ENCODE peak calls at places on chromosomes 3 and 15, in four cellular contexts. One of them, this sample, is unnamed.

GRCh38 chr15:44712108-44713005 is 1.0 kb downstream of the B2M start:
- DNase-seq in tibial nerve: peak; percentile 88
- DNase-seq in spleen: peak; percentile 84
- DNase-seq in right lobe of liver: peak; percentile 54
- DNase-seq in this sample: peak; percentile 74

GRCh38 chr3:58532794-58533220 is 4.2 kb downstream of the ACOX2 start:
- DNase-seq in tibial nerve: peak; percentile 59
- DNase-seq in spleen: peak; percentile 94
- DNase-seq in right lobe of liver: peak; percentile 83
- DNase-seq in this sample: peak; percentile 78

GRCh38 chr3:187661267-187661666 is 8.9 kb downstream of the SST start:
- DNase-seq in tibial nerve: no peak
- DNase-seq in spleen: no peak
- DNase-seq in right lobe of liver: no peak
- DNase-seq in this sample: no peak

GRCh38 chr3:185822221-185822956 is 2.5 kb downstream of the IGF2BP2 start:
- DNase-seq in tibial nerve: no peak
- DNase-seq in right lobe of liver: no peak
- DNase-seq in spleen: no peak
- DNase-seq in this sample: no peak

GRCh38 chr15:39468828-39469227 is 112.1 kb upstream of the THBS1 start:
- DNase-seq in tibial nerve: no peak
- DNase-seq in right lobe of liver: no peak
- DNase-seq in spleen: no peak
- DNase-seq in this sample: no peak

GRCh38 chr3:55648591-55649318 is 161.6 kb upstream of the WNT5A start:
- DNase-seq in right lobe of liver: no peak
- DNase-seq in tibial nerve: no peak
- DNase-seq in spleen: no peak
- DNase-seq in this sample: no peak

GRCh38 chr3:178518660-178519396 is 17.4 kb upstream of the KCNMB2 start:
- DNase-seq in spleen: no peak
- DNase-seq in tibial nerve: no peak
- DNase-seq in right lobe of liver: no peak
- DNase-seq in this sample: no peak

GRCh38 chr15:81809543-81809942 is 236.3 kb downstream of the MEX3B start:
- DNase-seq in right lobe of liver: no peak
- DNase-seq in tibial nerve: no peak
- DNase-seq in spleen: no peak
- DNase-seq in this sample: no peak

GRCh38 chr3:55091381-55092225 is 163.7 kb upstream of the LRTM1 start:
- DNase-seq in right lobe of liver: no peak
- DNase-seq in tibial nerve: no peak
- DNase-seq in spleen: no peak
- DNase-seq in this sample: no peak

GRCh38 chr3:134754768-134755559 is 40.1 kb upstream of the EPHB1 start:
- DNase-seq in spleen: no peak
- DNase-seq in tibial nerve: peak; percentile 9
- DNase-seq in right lobe of liver: peak; percentile 40
- DNase-seq in this sample: peak; percentile 35

GRCh38 chr15:20294651-20295237 is 246.9 kb downstream of the GOLGA6L6 start:
- DNase-seq in spleen: peak; percentile 83
- DNase-seq in tibial nerve: no peak
- DNase-seq in right lobe of liver: no peak
- DNase-seq in this sample: no peak

GRCh38 chr3:181985386-181985785 is 273.7 kb downstream of the SOX2 start:
- DNase-seq in right lobe of liver: no peak
- DNase-seq in spleen: no peak
- DNase-seq in tibial nerve: no peak
- DNase-seq in this sample: no peak

GRCh38 chr3:14488286-14489036 is 51.7 kb downstream of the GRIP2 start:
- DNase-seq in right lobe of liver: no peak
- DNase-seq in spleen: no peak
- DNase-seq in tibial nerve: no peak
- DNase-seq in this sample: no peak

GRCh38 chr3:99765042-99765942 is 52.4 kb upstream of the CMSS1 start:
- DNase-seq in tibial nerve: no peak
- DNase-seq in spleen: no peak
- DNase-seq in right lobe of liver: no peak
- DNase-seq in this sample: no peak

GRCh38 chr15:58462547-58462946 is 30.8 kb downstream of the LIPC start:
- DNase-seq in spleen: no peak
- DNase-seq in right lobe of liver: no peak
- DNase-seq in tibial nerve: no peak
- DNase-seq in this sample: peak; percentile 67

GRCh38 chr3:12750223-12750622 is 8.8 kb downstream of the TMEM40 start:
- DNase-seq in spleen: no peak
- DNase-seq in tibial nerve: no peak
- DNase-seq in right lobe of liver: peak; percentile 48
- DNase-seq in this sample: peak; percentile 72

GRCh38 chr15:68809517-68809916 is 11.2 kb downstream of the ANP32A start:
- DNase-seq in tibial nerve: no peak
- DNase-seq in spleen: no peak
- DNase-seq in right lobe of liver: no peak
- DNase-seq in this sample: no peak

GRCh38 chr3:133468251-133468721 is 68.4 kb downstream of the BFSP2 start:
- DNase-seq in right lobe of liver: no peak
- DNase-seq in tibial nerve: no peak
- DNase-seq in spleen: no peak
- DNase-seq in this sample: no peak

GRCh38 chr15:31752363-31752762 is 278.0 kb upstream of the CHRNA7 start:
- DNase-seq in right lobe of liver: no peak
- DNase-seq in tibial nerve: no peak
- DNase-seq in spleen: no peak
- DNase-seq in this sample: no peak

GRCh38 chr3:149343951-149344350 is 10.5 kb upstream of the TM4SF18 start:
- DNase-seq in right lobe of liver: no peak
- DNase-seq in spleen: no peak
- DNase-seq in tibial nerve: no peak
- DNase-seq in this sample: no peak

GRCh38 chr15:27573800-27574485 is 525.2 kb downstream of the OCA2 start:
- DNase-seq in right lobe of liver: no peak
- DNase-seq in spleen: no peak
- DNase-seq in tibial nerve: no peak
- DNase-seq in this sample: no peak

GRCh38 chr3:11556851-11557644 is 86.7 kb downstream of the VGLL4 start:
- DNase-seq in spleen: no peak
- DNase-seq in right lobe of liver: no peak
- DNase-seq in tibial nerve: peak; percentile 57
- DNase-seq in this sample: no peak

GRCh38 chr3:98730338-98730737 is 32.8 kb upstream of the ST3GAL6 start:
- DNase-seq in tibial nerve: no peak
- DNase-seq in spleen: no peak
- DNase-seq in right lobe of liver: no peak
- DNase-seq in this sample: no peak

GRCh38 chr15:66105286-66105984 is 148.1 kb downstream of the MEGF11 start:
- DNase-seq in right lobe of liver: no peak
- DNase-seq in spleen: no peak
- DNase-seq in tibial nerve: no peak
- DNase-seq in this sample: no peak

GRCh38 chr3:106457278-106458210 is 588.7 kb upstream of the CBLB start:
- DNase-seq in tibial nerve: peak; percentile 48
- DNase-seq in spleen: no peak
- DNase-seq in right lobe of liver: no peak
- DNase-seq in this sample: no peak

DNA sequence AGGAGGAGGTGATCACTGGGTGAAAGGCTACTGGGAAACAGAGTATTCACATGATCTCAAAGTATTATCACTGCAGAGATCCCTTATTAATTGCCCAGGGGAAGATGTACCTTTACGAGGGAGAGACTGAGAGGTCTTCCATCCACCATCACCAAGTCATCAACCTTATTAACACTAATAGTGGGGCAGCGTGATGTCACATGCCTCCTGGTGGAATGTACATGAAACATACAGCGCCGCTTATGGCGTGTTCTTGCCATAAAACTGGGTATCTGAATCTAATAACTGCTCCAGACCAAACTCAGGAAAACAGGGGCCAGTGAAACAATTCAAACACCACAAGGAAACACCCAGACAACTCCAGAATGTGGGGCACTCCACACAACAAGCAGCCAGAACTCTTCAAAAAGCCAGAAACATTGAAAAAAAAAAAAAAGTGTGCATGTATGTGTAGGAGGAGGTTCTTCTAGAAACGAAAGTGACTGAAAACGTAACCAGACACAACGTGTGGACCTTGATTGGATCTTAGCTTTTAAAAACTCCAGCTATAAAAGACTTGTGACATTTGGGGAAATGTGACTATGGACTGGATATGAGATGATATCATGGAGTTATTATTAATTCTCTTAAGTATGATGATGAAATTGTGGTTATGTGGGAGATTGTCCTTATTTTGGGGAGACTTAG is 4.6 kb downstream of the STIMATE start:
- DNase-seq in tibial nerve: no peak
- DNase-seq in right lobe of liver: no peak
- DNase-seq in spleen: no peak
- DNase-seq in this sample: no peak
- H3K4me1 ChIP-seq in tibial nerve: peaks cover 58% of the 10 kb centered on the region
- H3K4me1 ChIP-seq in right lobe of liver: no peaks in the 10 kb centered on the region
- H3K4me1 ChIP-seq in spleen: peaks cover 74% of the 10 kb centered on the region
- H3K4me1 ChIP-seq in this sample: peaks cover 57% of the 10 kb centered on the region

GRCh38 chr3:37924453-37924852 is 62.8 kb downstream of the CTDSPL start:
- DNase-seq in spleen: no peak
- DNase-seq in tibial nerve: no peak
- DNase-seq in right lobe of liver: no peak
- DNase-seq in this sample: no peak
- H3K27ac ChIP-seq in spleen: no peak overlapping the region
- H3K27ac ChIP-seq in tibial nerve: no peak overlapping the region
- H3K27ac ChIP-seq in right lobe of liver: peak overlapping the region; percentile 6
- H3K27ac ChIP-seq in this sample: peak overlapping the region; percentile 63

DNA sequence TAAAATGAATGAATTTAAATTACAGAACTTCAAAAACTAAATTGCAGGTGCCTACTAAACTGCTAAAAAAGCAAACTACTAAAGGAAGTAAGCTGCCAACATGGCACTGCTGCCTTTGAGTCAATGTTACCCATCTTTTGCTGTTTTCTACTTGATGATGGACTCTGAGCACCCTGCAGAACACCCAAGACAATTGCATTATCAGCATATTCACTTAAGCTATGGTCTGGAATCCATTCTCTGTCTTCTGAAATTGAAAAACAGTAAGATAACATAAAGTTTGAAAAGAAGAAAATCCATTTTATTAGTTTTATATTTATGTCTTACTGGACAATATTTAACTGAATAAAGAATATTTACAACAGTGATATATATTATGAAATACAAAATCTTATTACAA is 91.4 kb downstream of the ZBBX start:
- DNase-seq in right lobe of liver: no peak
- DNase-seq in spleen: no peak
- DNase-seq in tibial nerve: no peak
- DNase-seq in this sample: no peak
- H3K4me1 ChIP-seq in right lobe of liver: no peaks in the 10 kb centered on the region
- H3K4me1 ChIP-seq in spleen: no peaks in the 10 kb centered on the region
- H3K4me1 ChIP-seq in tibial nerve: no peaks in the 10 kb centered on the region
- H3K4me1 ChIP-seq in this sample: no peaks in the 10 kb centered on the region

GRCh38 chr3:48222616-48223513 is at the start of gene CAMP:
- DNase-seq in right lobe of liver: peak; percentile 72
- DNase-seq in tibial nerve: peak; percentile 32
- DNase-seq in spleen: peak; percentile 94
- DNase-seq in this sample: peak; percentile 61
- H3K27ac ChIP-seq in right lobe of liver: no peak within 1 kb of the TSS
- H3K27ac ChIP-seq in tibial nerve: no peak within 1 kb of the TSS
- H3K27ac ChIP-seq in spleen: peak within 1 kb of the TSS; percentile 83
- H3K27ac ChIP-seq in this sample: no peak within 1 kb of the TSS

GRCh38 chr3:156677536-156677935 is 3.1 kb downstream of the TIPARP start:
- DNase-seq in tibial nerve: no peak
- DNase-seq in right lobe of liver: no peak
- DNase-seq in spleen: no peak
- DNase-seq in this sample: no peak
- H3K4me1 ChIP-seq in tibial nerve: peaks cover 8% of the 10 kb centered on the region
- H3K4me1 ChIP-seq in right lobe of liver: no peaks in the 10 kb centered on the region
- H3K4me1 ChIP-seq in spleen: peaks cover 80% of the 10 kb centered on the region
- H3K4me1 ChIP-seq in this sample: peaks cover 74% of the 10 kb centered on the region

GRCh38 chr15:101204744-101205535 is 46.9 kb downstream of the CHSY1 start:
- DNase-seq in right lobe of liver: no peak
- DNase-seq in spleen: no peak
- DNase-seq in tibial nerve: no peak
- DNase-seq in this sample: no peak

GRCh38 chr15:101203029-101203428 is 48.8 kb downstream of the CHSY1 start:
- DNase-seq in spleen: no peak
- DNase-seq in right lobe of liver: no peak
- DNase-seq in tibial nerve: no peak
- DNase-seq in this sample: no peak

GRCh38 chr15:101203607-101204006 is 48.2 kb downstream of the CHSY1 start:
- DNase-seq in right lobe of liver: no peak
- DNase-seq in tibial nerve: no peak
- DNase-seq in spleen: no peak
- DNase-seq in this sample: no peak

GRCh38 chr15:101207867-101208288 is 44.0 kb downstream of the CHSY1 start:
- DNase-seq in tibial nerve: peak; percentile 43
- DNase-seq in spleen: peak; percentile 81
- DNase-seq in right lobe of liver: no peak
- DNase-seq in this sample: peak; percentile 42

GRCh38 chr15:101206173-101206572 is 45.7 kb downstream of the CHSY1 start:
- DNase-seq in spleen: no peak
- DNase-seq in right lobe of liver: no peak
- DNase-seq in tibial nerve: no peak
- DNase-seq in this sample: no peak
- H3K27ac ChIP-seq in spleen: no peak overlapping the region
- H3K27ac ChIP-seq in right lobe of liver: no peak overlapping the region
- H3K27ac ChIP-seq in tibial nerve: no peak overlapping the region
- H3K27ac ChIP-seq in this sample: no peak overlapping the region